ENCODE peak calls at places on chromosomes 7 and 10, in ten cellular contexts. P is Caco-2; V is activated T-cell treated with anti-CD3 and anti-CD28 coated beads for 4 hours; Q is B cell; M is Daoy; N is posterior vena cava; B is AG10803; U is fibroblast of the aortic adventitia; T is effector memory CD4-positive, alpha-beta T cell; F is BE2C. W is an unnamed sample.

GRCh38 chr10:123562811-123563580 is 103.2 kb upstream of the GPR26 start:
- DNase-seq in P (no peak), V (no peak), Q (no peak), M (no peak), N (no peak), B (peak; percentile 9), U (no peak), T (no peak), F (no peak), W (no peak)

GRCh38 chr10:132206377-132206745 is 19.6 kb downstream of the DPYSL4 start:
- DNase-seq in P (no peak), V (no peak), Q (peak; percentile 41), M (no peak), N (no peak), B (no peak), U (no peak), T (no peak), F (no peak), W (no peak)

GRCh38 chr10:70132098-70133029 is at the start of gene AIFM2:
- DNase-seq in P (peak; percentile 97), V (no peak), Q (peak; percentile 83), M (peak; percentile 80), N (peak; percentile 92), B (peak; percentile 74), U (peak; percentile 59), T (no peak), F (peak; percentile 73), W (no peak)

GRCh38 chr7:82166666-82167065 is 276.9 kb downstream of the CACNA2D1 start:
- DNase-seq in P (no peak), V (no peak), Q (no peak), M (no peak), N (no peak), B (no peak), U (peak; percentile 24), T (no peak), F (no peak), W (no peak)

GRCh38 chr10:82866424-82867020 is 991.5 kb downstream of the NRG3 start:
- DNase-seq in P (no peak), V (no peak), Q (no peak), M (no peak), N (no peak), B (peak; percentile 77), U (peak; percentile 62), T (no peak), F (no peak), W (no peak)

GRCh38 chr10:77834943-77835668 is 91.4 kb downstream of the DLG5 start:
- DNase-seq in P (no peak), V (no peak), Q (no peak), M (no peak), N (no peak), B (no peak), U (no peak), T (no peak), F (no peak), W (no peak)

GRCh38 chr7:27102578-27103442 is at the start of gene HOXA2:
- DNase-seq in P (no peak), V (no peak), Q (peak; percentile 51), M (peak; percentile 82), N (no peak), B (no peak), U (peak; percentile 89), T (no peak), F (no peak), W (no peak)

GRCh38 chr10:59104186-59104585 is 72.3 kb upstream of the PHYHIPL start:
- DNase-seq in P (no peak), V (no peak), Q (no peak), M (no peak), N (no peak), B (no peak), U (no peak), T (no peak), F (no peak), W (no peak)

GRCh38 chr7:15326044-15326644 is 235.7 kb downstream of the AGMO start:
- DNase-seq in P (peak; percentile 19), V (no peak), Q (no peak), M (no peak), N (no peak), B (peak; percentile 30), U (peak; percentile 57), T (no peak), F (no peak), W (no peak)

GRCh38 chr7:3028071-3028766 is 15.4 kb downstream of the CARD11 start:
- DNase-seq in P (no peak), V (no peak), Q (no peak), M (peak; percentile 91), N (no peak), B (no peak), U (peak; percentile 21), T (no peak), F (no peak), W (no peak)

GRCh38 chr7:111650456-111650999 is 88.2 kb upstream of the IMMP2L start:
- DNase-seq in P (peak; percentile 13), V (no peak), Q (no peak), M (no peak), N (no peak), B (peak; percentile 76), U (peak; percentile 80), T (no peak), F (peak; percentile 69), W (no peak)

GRCh38 chr7:19410096-19410495 is 264.9 kb upstream of the FERD3L start:
- DNase-seq in P (no peak), V (no peak), Q (no peak), M (no peak), N (no peak), B (peak; percentile 4), U (peak; percentile 64), T (no peak), F (no peak), W (no peak)

GRCh38 chr10:110600487-110601101 is 33.1 kb downstream of the SMC3 start:
- DNase-seq in P (peak; percentile 72), V (peak; percentile 31), Q (no peak), M (peak; percentile 35), N (no peak), B (peak; percentile 66), U (peak; percentile 70), T (no peak), F (peak; percentile 54), W (no peak)

GRCh38 chr10:97331304-97331703 is 3.2 kb downstream of the FRAT2 start:
- DNase-seq in P (no peak), V (no peak), Q (no peak), M (no peak), N (peak; percentile 49), B (no peak), U (no peak), T (no peak), F (no peak), W (no peak)

GRCh38 chr7:13034693-13035092 is 347.3 kb downstream of the ARL4A start:
- DNase-seq in P (no peak), V (no peak), Q (no peak), M (no peak), N (no peak), B (no peak), U (no peak), T (no peak), F (no peak), W (no peak)

GRCh38 chr7:41870017-41870416 is 167.1 kb upstream of the INHBA start:
- DNase-seq in P (no peak), V (no peak), Q (no peak), M (no peak), N (no peak), B (peak; percentile 80), U (peak; percentile 47), T (no peak), F (no peak), W (no peak)

GRCh38 chr10:130885021-130885655 is 426.4 kb downstream of the TCERG1L start:
- DNase-seq in P (no peak), V (no peak), Q (no peak), M (no peak), N (no peak), B (no peak), U (no peak), T (no peak), F (no peak), W (no peak)

GRCh38 chr10:119268871-119269506 is 61.6 kb downstream of the GRK5 start:
- DNase-seq in P (no peak), V (peak; percentile 32), Q (peak; percentile 87), M (no peak), N (no peak), B (no peak), U (no peak), T (peak; percentile 76), F (no peak), W (peak; percentile 56)

GRCh38 chr7:109131141-109131540 is 561.5 kb downstream of the DNAJB9 start:
- DNase-seq in P (no peak), V (no peak), Q (no peak), M (no peak), N (no peak), B (no peak), U (no peak), T (no peak), F (no peak), W (no peak)

GRCh38 chr7:92717982-92718716 is 118.2 kb downstream of the CDK6 start:
- DNase-seq in P (no peak), V (peak; percentile 35), Q (peak; percentile 37), M (peak; percentile 88), N (peak; percentile 79), B (peak; percentile 49), U (peak; percentile 82), T (no peak), F (no peak), W (peak; percentile 13)

GRCh38 chr10:20976891-20977684 is 80.0 kb upstream of the NEBL start:
- DNase-seq in P (peak; percentile 71), V (no peak), Q (no peak), M (no peak), N (no peak), B (no peak), U (no peak), T (no peak), F (no peak), W (no peak)

GRCh38 chr10:98833550-98833949 is 386.8 kb upstream of the HPS1 start:
- DNase-seq in P (no peak), V (no peak), Q (no peak), M (no peak), N (no peak), B (no peak), U (no peak), T (no peak), F (no peak), W (no peak)

GRCh38 chr7:4221043-4221442 is 461.1 kb upstream of the FOXK1 start:
- DNase-seq in P (no peak), V (no peak), Q (no peak), M (no peak), N (no peak), B (no peak), U (no peak), T (no peak), F (no peak), W (no peak)